ENCODE peak calls at places on chromosome 5, in eight cellular contexts. One of them, this sample, is unnamed.

GRCh38 chr5:14444988-14445387 is 136.6 kb upstream of the OTULINL start:
- DNase-seq in glutamatergic neuron: no peak
- DNase-seq in skeletal muscle cell: no peak
- DNase-seq in choroid plexus epithelial cell: no peak
- DNase-seq in HuH-7: no peak
- DNase-seq in Daoy: peak; percentile 34
- DNase-seq in adrenal gland: no peak
- DNase-seq in activated CD4-positive, alpha-beta T cell treated with anti-CD3 and anti-CD28 coated beads, Interleukin-2, amount 10 ng/mL, durations not matched to agents 7 days and 5 days: no peak
- DNase-seq in this sample: no peak

GRCh38 chr5:80083115-80083890 is 48.2 kb downstream of the THBS4 start:
- DNase-seq in glutamatergic neuron: no peak
- DNase-seq in skeletal muscle cell: peak; percentile 30
- DNase-seq in choroid plexus epithelial cell: peak; percentile 79
- DNase-seq in HuH-7: peak; percentile 74
- DNase-seq in Daoy: peak; percentile 61
- DNase-seq in adrenal gland: peak; percentile 33
- DNase-seq in activated CD4-positive, alpha-beta T cell treated with anti-CD3 and anti-CD28 coated beads, Interleukin-2, amount 10 ng/mL, durations not matched to agents 7 days and 5 days: no peak
- DNase-seq in this sample: no peak

GRCh38 chr5:143433680-143434079 is 30.2 kb upstream of the NR3C1 start:
- DNase-seq in glutamatergic neuron: no peak
- DNase-seq in skeletal muscle cell: no peak
- DNase-seq in choroid plexus epithelial cell: no peak
- DNase-seq in HuH-7: no peak
- DNase-seq in Daoy: no peak
- DNase-seq in adrenal gland: no peak
- DNase-seq in activated CD4-positive, alpha-beta T cell treated with anti-CD3 and anti-CD28 coated beads, Interleukin-2, amount 10 ng/mL, durations not matched to agents 7 days and 5 days: no peak
- DNase-seq in this sample: no peak

GRCh38 chr5:53438486-53439472 is 41.6 kb upstream of the FST start:
- DNase-seq in glutamatergic neuron: no peak
- DNase-seq in skeletal muscle cell: no peak
- DNase-seq in choroid plexus epithelial cell: peak; percentile 38
- DNase-seq in HuH-7: no peak
- DNase-seq in Daoy: no peak
- DNase-seq in adrenal gland: no peak
- DNase-seq in activated CD4-positive, alpha-beta T cell treated with anti-CD3 and anti-CD28 coated beads, Interleukin-2, amount 10 ng/mL, durations not matched to agents 7 days and 5 days: no peak
- DNase-seq in this sample: no peak

GRCh38 chr5:172678902-172679301 is 37.8 kb downstream of the NEURL1B start:
- DNase-seq in glutamatergic neuron: no peak
- DNase-seq in skeletal muscle cell: no peak
- DNase-seq in choroid plexus epithelial cell: no peak
- DNase-seq in HuH-7: peak; percentile 71
- DNase-seq in Daoy: no peak
- DNase-seq in adrenal gland: peak; percentile 84
- DNase-seq in activated CD4-positive, alpha-beta T cell treated with anti-CD3 and anti-CD28 coated beads, Interleukin-2, amount 10 ng/mL, durations not matched to agents 7 days and 5 days: no peak
- DNase-seq in this sample: peak; percentile 61

GRCh38 chr5:40679071-40679997 is at the start of gene PTGER4:
- DNase-seq in glutamatergic neuron: peak; percentile 87
- DNase-seq in skeletal muscle cell: peak; percentile 78
- DNase-seq in choroid plexus epithelial cell: peak; percentile 95
- DNase-seq in HuH-7: peak; percentile 99
- DNase-seq in Daoy: peak; percentile 95
- DNase-seq in adrenal gland: peak; percentile 92
- DNase-seq in activated CD4-positive, alpha-beta T cell treated with anti-CD3 and anti-CD28 coated beads, Interleukin-2, amount 10 ng/mL, durations not matched to agents 7 days and 5 days: peak; percentile 92
- DNase-seq in this sample: peak; percentile 95

GRCh38 chr5:10216107-10216506 is 33.6 kb downstream of the ATPSCKMT start:
- DNase-seq in glutamatergic neuron: no peak
- DNase-seq in skeletal muscle cell: no peak
- DNase-seq in choroid plexus epithelial cell: no peak
- DNase-seq in HuH-7: no peak
- DNase-seq in Daoy: no peak
- DNase-seq in adrenal gland: no peak
- DNase-seq in activated CD4-positive, alpha-beta T cell treated with anti-CD3 and anti-CD28 coated beads, Interleukin-2, amount 10 ng/mL, durations not matched to agents 7 days and 5 days: no peak
- DNase-seq in this sample: no peak

GRCh38 chr5:66561366-66561990 is 34.7 kb upstream of the MAST4 start:
- DNase-seq in glutamatergic neuron: no peak
- DNase-seq in skeletal muscle cell: no peak
- DNase-seq in choroid plexus epithelial cell: no peak
- DNase-seq in HuH-7: no peak
- DNase-seq in Daoy: no peak
- DNase-seq in adrenal gland: no peak
- DNase-seq in activated CD4-positive, alpha-beta T cell treated with anti-CD3 and anti-CD28 coated beads, Interleukin-2, amount 10 ng/mL, durations not matched to agents 7 days and 5 days: no peak
- DNase-seq in this sample: no peak

GRCh38 chr5:55226027-55226933 is 835 bp downstream of the MCIDAS start:
- DNase-seq in glutamatergic neuron: peak; percentile 89
- DNase-seq in skeletal muscle cell: no peak
- DNase-seq in choroid plexus epithelial cell: no peak
- DNase-seq in HuH-7: peak; percentile 87
- DNase-seq in Daoy: peak; percentile 92
- DNase-seq in adrenal gland: peak; percentile 44
- DNase-seq in activated CD4-positive, alpha-beta T cell treated with anti-CD3 and anti-CD28 coated beads, Interleukin-2, amount 10 ng/mL, durations not matched to agents 7 days and 5 days: peak; percentile 42
- DNase-seq in this sample: no peak

GRCh38 chr5:159975462-159976019 is 33.4 kb upstream of the TTC1 start:
- DNase-seq in glutamatergic neuron: no peak
- DNase-seq in skeletal muscle cell: peak; percentile 75
- DNase-seq in choroid plexus epithelial cell: peak; percentile 97
- DNase-seq in HuH-7: peak; percentile 46
- DNase-seq in Daoy: peak; percentile 92
- DNase-seq in adrenal gland: peak; percentile 61
- DNase-seq in activated CD4-positive, alpha-beta T cell treated with anti-CD3 and anti-CD28 coated beads, Interleukin-2, amount 10 ng/mL, durations not matched to agents 7 days and 5 days: no peak
- DNase-seq in this sample: no peak

GRCh38 chr5:34959323-34959722 is 30.0 kb downstream of the DNAJC21 start:
- DNase-seq in glutamatergic neuron: no peak
- DNase-seq in skeletal muscle cell: peak; percentile 33
- DNase-seq in choroid plexus epithelial cell: peak; percentile 93
- DNase-seq in HuH-7: no peak
- DNase-seq in Daoy: no peak
- DNase-seq in adrenal gland: no peak
- DNase-seq in activated CD4-positive, alpha-beta T cell treated with anti-CD3 and anti-CD28 coated beads, Interleukin-2, amount 10 ng/mL, durations not matched to agents 7 days and 5 days: peak; percentile 20
- DNase-seq in this sample: no peak

GRCh38 chr5:157150995-157151394 is 8.3 kb upstream of the MED7 start:
- DNase-seq in glutamatergic neuron: no peak
- DNase-seq in skeletal muscle cell: no peak
- DNase-seq in choroid plexus epithelial cell: no peak
- DNase-seq in HuH-7: no peak
- DNase-seq in Daoy: no peak
- DNase-seq in adrenal gland: no peak
- DNase-seq in activated CD4-positive, alpha-beta T cell treated with anti-CD3 and anti-CD28 coated beads, Interleukin-2, amount 10 ng/mL, durations not matched to agents 7 days and 5 days: no peak
- DNase-seq in this sample: no peak

GRCh38 chr5:142506046-142506445 is 179.8 kb downstream of the FGF1 start:
- DNase-seq in glutamatergic neuron: no peak
- DNase-seq in skeletal muscle cell: no peak
- DNase-seq in choroid plexus epithelial cell: no peak
- DNase-seq in HuH-7: no peak
- DNase-seq in Daoy: peak; percentile 49
- DNase-seq in adrenal gland: no peak
- DNase-seq in activated CD4-positive, alpha-beta T cell treated with anti-CD3 and anti-CD28 coated beads, Interleukin-2, amount 10 ng/mL, durations not matched to agents 7 days and 5 days: no peak
- DNase-seq in this sample: no peak

GRCh38 chr5:124394700-124395099 is 351.7 kb downstream of the ZNF608 start:
- DNase-seq in glutamatergic neuron: no peak
- DNase-seq in skeletal muscle cell: no peak
- DNase-seq in choroid plexus epithelial cell: no peak
- DNase-seq in HuH-7: no peak
- DNase-seq in Daoy: no peak
- DNase-seq in adrenal gland: no peak
- DNase-seq in activated CD4-positive, alpha-beta T cell treated with anti-CD3 and anti-CD28 coated beads, Interleukin-2, amount 10 ng/mL, durations not matched to agents 7 days and 5 days: no peak
- DNase-seq in this sample: no peak

GRCh38 chr5:126335871-126336270 is 87.3 kb upstream of the GRAMD2B start:
- DNase-seq in glutamatergic neuron: no peak
- DNase-seq in skeletal muscle cell: peak; percentile 48
- DNase-seq in choroid plexus epithelial cell: peak; percentile 76
- DNase-seq in HuH-7: no peak
- DNase-seq in Daoy: no peak
- DNase-seq in adrenal gland: no peak
- DNase-seq in activated CD4-positive, alpha-beta T cell treated with anti-CD3 and anti-CD28 coated beads, Interleukin-2, amount 10 ng/mL, durations not matched to agents 7 days and 5 days: no peak
- DNase-seq in this sample: no peak

GRCh38 chr5:108361771-108362170 is 20.1 kb downstream of the FBXL17 start:
- DNase-seq in glutamatergic neuron: no peak
- DNase-seq in skeletal muscle cell: no peak
- DNase-seq in choroid plexus epithelial cell: peak; percentile 13
- DNase-seq in HuH-7: no peak
- DNase-seq in Daoy: no peak
- DNase-seq in adrenal gland: no peak
- DNase-seq in activated CD4-positive, alpha-beta T cell treated with anti-CD3 and anti-CD28 coated beads, Interleukin-2, amount 10 ng/mL, durations not matched to agents 7 days and 5 days: no peak
- DNase-seq in this sample: no peak

GRCh38 chr5:171419663-171420428 is 399 bp downstream of the FGF18 start:
- DNase-seq in glutamatergic neuron: peak; percentile 71
- DNase-seq in skeletal muscle cell: no peak
- DNase-seq in choroid plexus epithelial cell: peak; percentile 38
- DNase-seq in HuH-7: peak; percentile 64
- DNase-seq in Daoy: peak; percentile 60
- DNase-seq in adrenal gland: no peak
- DNase-seq in activated CD4-positive, alpha-beta T cell treated with anti-CD3 and anti-CD28 coated beads, Interleukin-2, amount 10 ng/mL, durations not matched to agents 7 days and 5 days: peak; percentile 16
- DNase-seq in this sample: no peak

GRCh38 chr5:54718647-54719046 is 201.1 kb downstream of the SNX18 start:
- DNase-seq in glutamatergic neuron: no peak
- DNase-seq in skeletal muscle cell: no peak
- DNase-seq in choroid plexus epithelial cell: peak; percentile 67
- DNase-seq in HuH-7: no peak
- DNase-seq in Daoy: no peak
- DNase-seq in adrenal gland: no peak
- DNase-seq in activated CD4-positive, alpha-beta T cell treated with anti-CD3 and anti-CD28 coated beads, Interleukin-2, amount 10 ng/mL, durations not matched to agents 7 days and 5 days: no peak
- DNase-seq in this sample: peak; percentile 42

GRCh38 chr5:128553747-128554146 is 15.7 kb upstream of the FBN2 start:
- DNase-seq in glutamatergic neuron: no peak
- DNase-seq in skeletal muscle cell: no peak
- DNase-seq in choroid plexus epithelial cell: no peak
- DNase-seq in HuH-7: no peak
- DNase-seq in Daoy: no peak
- DNase-seq in adrenal gland: no peak
- DNase-seq in activated CD4-positive, alpha-beta T cell treated with anti-CD3 and anti-CD28 coated beads, Interleukin-2, amount 10 ng/mL, durations not matched to agents 7 days and 5 days: no peak
- DNase-seq in this sample: no peak

GRCh38 chr5:132754947-132755346 is 7.7 kb downstream of the CCNI2 start:
- DNase-seq in glutamatergic neuron: no peak
- DNase-seq in skeletal muscle cell: no peak
- DNase-seq in choroid plexus epithelial cell: peak; percentile 72
- DNase-seq in HuH-7: no peak
- DNase-seq in Daoy: no peak
- DNase-seq in adrenal gland: no peak
- DNase-seq in activated CD4-positive, alpha-beta T cell treated with anti-CD3 and anti-CD28 coated beads, Interleukin-2, amount 10 ng/mL, durations not matched to agents 7 days and 5 days: no peak
- DNase-seq in this sample: no peak

GRCh38 chr5:131196331-131196730 is 25.6 kb downstream of the LYRM7 start:
- DNase-seq in glutamatergic neuron: no peak
- DNase-seq in skeletal muscle cell: no peak
- DNase-seq in choroid plexus epithelial cell: no peak
- DNase-seq in HuH-7: no peak
- DNase-seq in Daoy: no peak
- DNase-seq in adrenal gland: no peak
- DNase-seq in activated CD4-positive, alpha-beta T cell treated with anti-CD3 and anti-CD28 coated beads, Interleukin-2, amount 10 ng/mL, durations not matched to agents 7 days and 5 days: no peak
- DNase-seq in this sample: no peak

GRCh38 chr5:157747766-157748700 is 4.5 kb downstream of the LSM11 start:
- DNase-seq in glutamatergic neuron: no peak
- DNase-seq in skeletal muscle cell: no peak
- DNase-seq in choroid plexus epithelial cell: peak; percentile 51
- DNase-seq in HuH-7: no peak
- DNase-seq in Daoy: no peak
- DNase-seq in adrenal gland: no peak
- DNase-seq in activated CD4-positive, alpha-beta T cell treated with anti-CD3 and anti-CD28 coated beads, Interleukin-2, amount 10 ng/mL, durations not matched to agents 7 days and 5 days: no peak
- DNase-seq in this sample: no peak

GRCh38 chr5:176810687-176811501 is 535 bp downstream of the UNC5A start:
- DNase-seq in glutamatergic neuron: no peak
- DNase-seq in skeletal muscle cell: no peak
- DNase-seq in choroid plexus epithelial cell: peak; percentile 18
- DNase-seq in HuH-7: no peak
- DNase-seq in Daoy: peak; percentile 34
- DNase-seq in adrenal gland: no peak
- DNase-seq in activated CD4-positive, alpha-beta T cell treated with anti-CD3 and anti-CD28 coated beads, Interleukin-2, amount 10 ng/mL, durations not matched to agents 7 days and 5 days: no peak
- DNase-seq in this sample: no peak

GRCh38 chr5:111765613-111766012 is 8.6 kb upstream of the NREP start:
- DNase-seq in glutamatergic neuron: no peak
- DNase-seq in skeletal muscle cell: no peak
- DNase-seq in choroid plexus epithelial cell: no peak
- DNase-seq in HuH-7: no peak
- DNase-seq in Daoy: no peak
- DNase-seq in adrenal gland: no peak
- DNase-seq in activated CD4-positive, alpha-beta T cell treated with anti-CD3 and anti-CD28 coated beads, Interleukin-2, amount 10 ng/mL, durations not matched to agents 7 days and 5 days: no peak
- DNase-seq in this sample: no peak

GRCh38 chr5:57683036-57683600 is 200.5 kb upstream of the ACTBL2 start:
- DNase-seq in glutamatergic neuron: no peak
- DNase-seq in skeletal muscle cell: peak; percentile 39
- DNase-seq in choroid plexus epithelial cell: peak; percentile 52
- DNase-seq in HuH-7: no peak
- DNase-seq in Daoy: no peak
- DNase-seq in adrenal gland: no peak
- DNase-seq in activated CD4-positive, alpha-beta T cell treated with anti-CD3 and anti-CD28 coated beads, Interleukin-2, amount 10 ng/mL, durations not matched to agents 7 days and 5 days: no peak
- DNase-seq in this sample: no peak

GRCh38 chr5:62555930-62556329 is 22.7 kb upstream of the LRRC70 start:
- DNase-seq in glutamatergic neuron: no peak
- DNase-seq in skeletal muscle cell: no peak
- DNase-seq in choroid plexus epithelial cell: no peak
- DNase-seq in HuH-7: no peak
- DNase-seq in Daoy: no peak
- DNase-seq in adrenal gland: no peak
- DNase-seq in activated CD4-positive, alpha-beta T cell treated with anti-CD3 and anti-CD28 coated beads, Interleukin-2, amount 10 ng/mL, durations not matched to agents 7 days and 5 days: no peak
- DNase-seq in this sample: no peak

GRCh38 chr5:179765400-179765799 is 28.4 kb upstream of the LTC4S start:
- DNase-seq in glutamatergic neuron: peak; percentile 49
- DNase-seq in skeletal muscle cell: peak; percentile 57
- DNase-seq in choroid plexus epithelial cell: peak; percentile 89
- DNase-seq in HuH-7: no peak
- DNase-seq in Daoy: peak; percentile 92
- DNase-seq in adrenal gland: peak; percentile 43
- DNase-seq in activated CD4-positive, alpha-beta T cell treated with anti-CD3 and anti-CD28 coated beads, Interleukin-2, amount 10 ng/mL, durations not matched to agents 7 days and 5 days: no peak
- DNase-seq in this sample: no peak

GRCh38 chr5:172904643-172905345 is 54.4 kb upstream of the RPL26L1 start:
- DNase-seq in glutamatergic neuron: no peak
- DNase-seq in skeletal muscle cell: no peak
- DNase-seq in choroid plexus epithelial cell: peak; percentile 93
- DNase-seq in HuH-7: no peak
- DNase-seq in Daoy: peak; percentile 83
- DNase-seq in adrenal gland: peak; percentile 90
- DNase-seq in activated CD4-positive, alpha-beta T cell treated with anti-CD3 and anti-CD28 coated beads, Interleukin-2, amount 10 ng/mL, durations not matched to agents 7 days and 5 days: no peak
- DNase-seq in this sample: peak; percentile 84

GRCh38 chr5:14063117-14063516 is 80.0 kb upstream of the TRIO start:
- DNase-seq in glutamatergic neuron: no peak
- DNase-seq in skeletal muscle cell: no peak
- DNase-seq in choroid plexus epithelial cell: no peak
- DNase-seq in HuH-7: no peak
- DNase-seq in Daoy: peak; percentile 40
- DNase-seq in adrenal gland: no peak
- DNase-seq in activated CD4-positive, alpha-beta T cell treated with anti-CD3 and anti-CD28 coated beads, Interleukin-2, amount 10 ng/mL, durations not matched to agents 7 days and 5 days: no peak
- DNase-seq in this sample: no peak

GRCh38 chr5:143051244-143052058 is 281.3 kb downstream of the ARHGAP26 start:
- DNase-seq in glutamatergic neuron: no peak
- DNase-seq in skeletal muscle cell: peak; percentile 85
- DNase-seq in choroid plexus epithelial cell: peak; percentile 95
- DNase-seq in HuH-7: peak; percentile 55
- DNase-seq in Daoy: peak; percentile 50
- DNase-seq in adrenal gland: peak; percentile 24
- DNase-seq in activated CD4-positive, alpha-beta T cell treated with anti-CD3 and anti-CD28 coated beads, Interleukin-2, amount 10 ng/mL, durations not matched to agents 7 days and 5 days: no peak
- DNase-seq in this sample: no peak

GRCh38 chr5:91128604-91129003 is 254.5 kb downstream of the ARRDC3 start:
- DNase-seq in glutamatergic neuron: no peak
- DNase-seq in skeletal muscle cell: no peak
- DNase-seq in choroid plexus epithelial cell: no peak
- DNase-seq in HuH-7: no peak
- DNase-seq in Daoy: no peak
- DNase-seq in adrenal gland: no peak
- DNase-seq in activated CD4-positive, alpha-beta T cell treated with anti-CD3 and anti-CD28 coated beads, Interleukin-2, amount 10 ng/mL, durations not matched to agents 7 days and 5 days: no peak
- DNase-seq in this sample: no peak

GRCh38 chr5:142611154-142611553 is 74.7 kb downstream of the FGF1 start:
- DNase-seq in glutamatergic neuron: peak; percentile 85
- DNase-seq in skeletal muscle cell: no peak
- DNase-seq in choroid plexus epithelial cell: peak; percentile 85
- DNase-seq in HuH-7: peak; percentile 50
- DNase-seq in Daoy: peak; percentile 74
- DNase-seq in adrenal gland: peak; percentile 73
- DNase-seq in activated CD4-positive, alpha-beta T cell treated with anti-CD3 and anti-CD28 coated beads, Interleukin-2, amount 10 ng/mL, durations not matched to agents 7 days and 5 days: peak; percentile 78
- DNase-seq in this sample: peak; percentile 75

GRCh38 chr5:19855453-19855852 is 132.5 kb downstream of the CDH18 start:
- DNase-seq in glutamatergic neuron: no peak
- DNase-seq in skeletal muscle cell: no peak
- DNase-seq in choroid plexus epithelial cell: no peak
- DNase-seq in HuH-7: no peak
- DNase-seq in Daoy: no peak
- DNase-seq in adrenal gland: no peak
- DNase-seq in activated CD4-positive, alpha-beta T cell treated with anti-CD3 and anti-CD28 coated beads, Interleukin-2, amount 10 ng/mL, durations not matched to agents 7 days and 5 days: no peak
- DNase-seq in this sample: no peak

GRCh38 chr5:342501-343460 is 21.3 kb downstream of the AHRR start:
- DNase-seq in glutamatergic neuron: no peak
- DNase-seq in skeletal muscle cell: no peak
- DNase-seq in choroid plexus epithelial cell: no peak
- DNase-seq in HuH-7: no peak
- DNase-seq in Daoy: no peak
- DNase-seq in adrenal gland: no peak
- DNase-seq in activated CD4-positive, alpha-beta T cell treated with anti-CD3 and anti-CD28 coated beads, Interleukin-2, amount 10 ng/mL, durations not matched to agents 7 days and 5 days: no peak
- DNase-seq in this sample: no peak